ENCODE peak calls at places on chromosomes 13 and 19, in four cellular contexts. D is AG09319, R is cardiac fibroblast, E is mucosa of descending colon. K is an unnamed sample.

GRCh38 chr13:93496985-93497673 is 270.5 kb downstream of the GPC6 start:
- DNase-seq in D (no peak), R (no peak), E (no peak), K (no peak)

GRCh38 chr19:48959341-48960239 is 4.9 kb downstream of the BAX start:
- DNase-seq in D (no peak), R (no peak), E (no peak), K (no peak)

GRCh38 chr13:41648314-41648935 is 191.1 kb downstream of the RGCC start:
- DNase-seq in D (no peak), R (peak), E (no peak), K (no peak)

GRCh38 chr19:29014857-29015436 is 198.0 kb downstream of the UQCRFS1 start:
- DNase-seq in D (no peak), R (no peak), E (no peak), K (peak)

GRCh38 chr13:112355274-112355843 is 20.8 kb upstream of the SPACA7 start:
- DNase-seq in D (no peak), R (no peak), E (no peak), K (no peak)

GRCh38 chr13:92967923-92968322 is 258.7 kb upstream of the GPC6 start:
- DNase-seq in D (no peak), R (peak), E (no peak), K (no peak)

GRCh38 chr13:112774829-112775565 is 85.2 kb downstream of the ATP11A start:
- DNase-seq in D (no peak), R (no peak), E (no peak), K (no peak)

GRCh38 chr13:109249780-109250528 is 536.4 kb downstream of the IRS2 start:
- DNase-seq in D (no peak), R (no peak), E (no peak), K (no peak)

GRCh38 chr19:44032001-44032610 is 6.9 kb downstream of the ZNF222 start:
- DNase-seq in D (no peak), R (peak), E (no peak), K (no peak)

GRCh38 chr19:53333071-53333465 is 481 bp upstream of the ZNF845 start:
- DNase-seq in D (no peak), R (no peak), E (peak), K (no peak)

GRCh38 chr13:98206946-98207345 is 29.9 kb upstream of the RNF113B start:
- DNase-seq in D (peak), R (peak), E (no peak), K (peak)

GRCh38 chr19:5989388-5990074 is 11.6 kb upstream of the RANBP3 start:
- DNase-seq in D (no peak), R (no peak), E (no peak), K (no peak)

GRCh38 chr19:1037553-1038115 is 2.3 kb upstream of the ABCA7 start:
- DNase-seq in D (no peak), R (no peak), E (peak), K (no peak)

GRCh38 chr13:61778531-61778930 is 362.9 kb upstream of the PCDH20 start:
- DNase-seq in D (no peak), R (no peak), E (no peak), K (no peak)

GRCh38 chr13:89375839-89376238 is 1704.7 kb downstream of the SLITRK5 start:
- DNase-seq in D (peak), R (peak), E (no peak), K (no peak)

GRCh38 chr13:110338441-110339101 is 31.5 kb downstream of the COL4A2 start:
- DNase-seq in D (no peak), R (peak), E (no peak), K (no peak)

GRCh38 chr13:46637213-46637612 is 84.2 kb downstream of the LRCH1 start:
- DNase-seq in D (no peak), R (no peak), E (no peak), K (no peak)

GRCh38 chr19:4501691-4502090 is 16.6 kb downstream of the PLIN4 start:
- DNase-seq in D (no peak), R (no peak), E (no peak), K (no peak)

GRCh38 chr19:49357186-49357585 is 5.0 kb downstream of the TEAD2 start:
- DNase-seq in D (no peak), R (no peak), E (no peak), K (no peak)

GRCh38 chr13:39035204-39035603 is 2.7 kb downstream of the PROSER1 start:
- DNase-seq in D (no peak), R (no peak), E (no peak), K (no peak)

GRCh38 chr13:31587696-31588266 is 151.5 kb upstream of the RXFP2 start:
- DNase-seq in D (no peak), R (no peak), E (no peak), K (no peak)

GRCh38 chr19:48713041-48713863 is 6.3 kb downstream of the MAMSTR start:
- DNase-seq in D (no peak), R (peak), E (peak), K (no peak)

GRCh38 chr19:18562086-18562485 is 4.4 kb downstream of the KXD1 start:
- DNase-seq in D (no peak), R (peak), E (no peak), K (no peak)

GRCh38 chr19:57276430-57276829 is 3.9 kb upstream of the ZNF460 start:
- DNase-seq in D (no peak), R (no peak), E (no peak), K (no peak)

GRCh38 chr13:83498486-83499190 is 383.6 kb downstream of the SLITRK1 start:
- DNase-seq in D (peak), R (peak), E (no peak), K (peak)

GRCh38 chr19:14473915-14474578 is 1.1 kb downstream of the PTGER1 start:
- DNase-seq in D (no peak), R (no peak), E (peak), K (no peak)

GRCh38 chr19:14476307-14476662 is 1.1 kb upstream of the PTGER1 start:
- DNase-seq in D (no peak), R (no peak), E (no peak), K (no peak)

GRCh38 chr19:14474827-14475226 is 327 bp downstream of the PTGER1 start:
- DNase-seq in D (no peak), R (no peak), E (peak), K (no peak)

GRCh38 chr19:14476663-14477401 is 1.7 kb upstream of the PTGER1 start:
- DNase-seq in D (no peak), R (peak), E (peak), K (peak)

GRCh38 chr19:14475251-14476073 is at the start of gene PTGER1:
- DNase-seq in D (no peak), R (peak), E (peak), K (no peak)
- TF ChIP-seq CTCF in D (peak), R (peak), E (no peak), K (peak)

GRCh38 chr13:30453727-30454126 is 12.0 kb downstream of the HMGB1 start:
- DNase-seq in D (no peak), R (peak), E (no peak), K (peak)
- TF ChIP-seq CTCF in D (no peak), R (peak), E (no peak), K (peak)

DNA sequence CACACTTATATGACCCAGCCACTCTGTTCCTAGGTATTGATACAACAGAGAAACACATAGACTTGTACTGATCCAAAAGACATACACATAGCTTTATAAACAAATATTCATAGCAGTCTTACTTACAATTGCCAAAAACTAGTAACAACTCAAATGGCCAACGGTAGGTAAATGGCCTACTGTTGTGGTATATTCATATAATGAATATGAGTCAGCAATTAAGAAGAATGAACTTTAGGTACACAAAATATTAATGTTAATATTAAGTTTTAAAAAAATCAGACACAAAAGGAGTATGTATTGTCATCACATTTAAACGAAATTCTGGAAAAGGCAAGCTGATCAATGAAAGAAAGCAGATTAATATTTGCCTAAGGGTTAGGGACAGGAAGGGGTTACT is 19.7 kb downstream of the KPNA3 start:
- DNase-seq in D (no peak), R (no peak), E (no peak), K (no peak)
- TF ChIP-seq CTCF in D (no peak), R (no peak), E (no peak), K (no peak)

DNA sequence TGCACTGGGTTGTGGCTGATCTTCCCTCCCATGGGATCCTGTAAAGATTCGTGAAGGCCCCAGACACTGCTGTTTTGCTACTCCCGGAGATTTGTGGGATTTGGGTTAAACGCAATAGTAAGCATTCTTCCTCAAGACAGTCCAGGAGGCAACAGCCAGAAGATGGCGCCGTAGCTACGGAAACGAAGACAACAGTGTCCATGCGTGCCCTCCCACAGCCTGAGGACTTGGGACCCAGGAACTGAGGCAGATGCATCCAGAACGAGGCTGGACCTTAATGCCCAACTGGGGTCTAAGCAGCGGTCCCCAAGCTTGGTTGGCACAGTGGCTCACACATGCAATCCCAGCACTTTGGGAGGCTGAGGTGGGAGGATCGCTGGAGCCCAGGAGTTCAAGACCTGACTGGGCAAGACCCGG is 57.6 kb upstream of the ZNF507 start:
- DNase-seq in D (peak), R (peak), E (peak), K (peak)
- TF ChIP-seq CTCF in D (peak), R (peak), E (no peak), K (peak)

GRCh38 chr13:43880451-43880850 is 747 bp downstream of the LACC1 start:
- DNase-seq in D (no peak), R (no peak), E (no peak), K (no peak)
- TF ChIP-seq CTCF in D (no peak), R (no peak), E (no peak), K (no peak)

DNA sequence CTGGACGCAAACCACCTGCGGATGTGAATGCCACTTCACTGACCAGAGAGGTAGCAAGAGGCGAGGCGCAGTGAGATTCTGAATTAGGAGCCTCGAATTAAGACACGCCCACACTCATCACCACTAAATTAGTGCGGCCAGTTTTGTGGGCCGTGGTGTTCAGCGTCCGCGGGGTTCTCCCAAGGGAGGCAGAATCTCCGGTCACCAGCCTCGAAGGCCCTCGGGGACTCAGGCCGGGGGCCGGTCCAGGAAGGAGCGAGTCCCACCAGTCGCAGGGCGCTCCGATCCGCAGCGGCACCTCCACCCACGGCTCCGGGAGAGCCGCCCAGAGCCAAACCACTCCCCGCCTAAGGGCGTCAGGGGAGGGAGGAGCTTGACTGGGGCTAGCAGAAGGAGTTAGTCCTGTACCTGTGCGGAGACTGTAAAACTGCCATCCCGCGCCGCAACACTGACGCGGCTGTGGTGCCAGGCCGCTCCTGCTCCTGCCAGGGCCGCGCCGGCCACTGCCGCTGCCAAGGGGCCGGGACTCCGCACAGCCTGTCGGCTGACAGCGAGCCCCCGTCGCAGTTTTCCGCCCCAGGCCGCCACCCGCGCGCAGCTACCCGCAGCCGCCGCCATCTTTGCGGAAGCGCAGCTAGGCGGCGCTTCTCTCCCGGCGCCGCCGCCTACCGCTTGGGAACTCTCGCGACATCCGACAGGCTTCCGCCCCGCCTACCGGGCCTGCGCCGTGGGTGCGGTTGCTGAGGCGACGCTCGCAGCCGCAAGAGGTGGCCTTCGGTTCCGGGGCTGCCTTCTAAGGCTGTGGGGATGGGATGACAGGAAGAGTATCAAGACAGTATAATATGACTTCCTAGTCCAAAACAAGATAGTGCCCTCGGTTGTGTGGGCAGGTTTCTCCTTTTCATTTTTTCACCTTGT is at the start of gene MICU2:
- DNase-seq in D (peak), R (peak), E (peak), K (peak)
- TF ChIP-seq CTCF in D (no peak), R (no peak), E (peak), K (peak)

K was measured in HFFc6.